ENCODE peak calls at places on chromosomes 11 and 22, in six cellular contexts. Q, U, Y, S, H and X are unnamed samples.

GRCh38 chr11:68150029-68150428 is 28.8 kb upstream of the CHKA start:
- DNase-seq in S (no peak), Y (no peak), Q (no peak), H (no peak), U (peak; percentile 21), X (no peak)

GRCh38 chr11:119374632-119375394 is 6.7 kb downstream of the USP2 start:
- DNase-seq in H (peak; percentile 38), Q (no peak), S (no peak), U (no peak), Y (no peak), X (no peak)

GRCh38 chr22:46148336-46148735 is 2.0 kb upstream of the PPARA start:
- DNase-seq in Q (no peak), Y (no peak), S (no peak), H (no peak), U (no peak), X (no peak)

GRCh38 chr22:39952347-39952746 is 7.8 kb upstream of the TMA7B start:
- DNase-seq in U (no peak), S (no peak), Y (no peak), Q (no peak), H (no peak), X (no peak)

GRCh38 chr11:115194798-115195101 is 309.5 kb downstream of the CADM1 start:
- DNase-seq in Q (no peak), S (no peak), H (no peak), Y (no peak), U (no peak), X (no peak)

GRCh38 chr11:67262731-67263675 is 3.3 kb upstream of the GRK2 start:
- DNase-seq in Q (peak; percentile 67), S (peak; percentile 86), U (peak; percentile 87), H (peak; percentile 86), Y (no peak), X (peak; percentile 85)

GRCh38 chr11:34616830-34617504 is 3.9 kb upstream of the EHF start:
- DNase-seq in Q (no peak), U (no peak), Y (no peak), H (no peak), S (no peak), X (no peak)

GRCh38 chr11:122367809-122368231 is 251.8 kb upstream of the BLID start:
- DNase-seq in U (peak; percentile 45), Q (no peak), S (peak; percentile 2), H (no peak), Y (no peak), X (no peak)

GRCh38 chr11:46291441-46292143 is 14.1 kb downstream of the CREB3L1 start:
- DNase-seq in Q (no peak), U (peak; percentile 90), H (no peak), Y (no peak), S (no peak), X (no peak)

GRCh38 chr11:128840137-128840536 is 27.0 kb downstream of the KCNJ1 start:
- DNase-seq in H (no peak), Q (no peak), S (no peak), U (no peak), Y (no peak), X (no peak)

GRCh38 chr11:118180300-118180703 is 3.9 kb upstream of the SCN2B start:
- DNase-seq in S (peak; percentile 97), U (no peak), Y (no peak), H (no peak), Q (no peak), X (peak; percentile 93)

GRCh38 chr11:69873166-69874077 is 54.2 kb upstream of the FGF3 start:
- DNase-seq in S (no peak), H (no peak), U (no peak), Q (no peak), Y (no peak), X (no peak)